ENCODE peak calls at places on chromosomes 16 and 17, in seven cellular contexts. D, E, R, O, G, K and J are unnamed samples.

GRCh38 chr17:33052856-33053255 is 61.2 kb downstream of the SPACA3 start:
- DNase-seq in D (no peak), E (peak; percentile 9), R (no peak), O (no peak), G (no peak), K (no peak), J (no peak)

GRCh38 chr16:85126731-85127662 is 14.7 kb upstream of the CIBAR2 start:
- DNase-seq in D (peak; percentile 35), E (peak; percentile 95), R (no peak), O (no peak), G (no peak), K (no peak), J (no peak)

GRCh38 chr16:4702466-4702808 is 9.1 kb downstream of the NUDT16L1 start:
- DNase-seq in D (no peak), E (no peak), R (no peak), O (no peak), G (no peak), K (no peak), J (no peak)

GRCh38 chr17:76003915-76004314 is 3.3 kb downstream of the CDK3 start:
- DNase-seq in D (no peak), E (no peak), R (no peak), O (no peak), G (no peak), K (no peak), J (no peak)

GRCh38 chr17:1617620-1618174 is 10.9 kb downstream of the SLC43A2 start:
- DNase-seq in D (peak; percentile 65), E (peak; percentile 89), R (peak; percentile 82), O (no peak), G (no peak), K (no peak), J (no peak)

GRCh38 chr16:48276102-48276501 is 28.8 kb upstream of the ABCC11 start:
- DNase-seq in D (no peak), E (peak; percentile 76), R (no peak), O (no peak), G (no peak), K (peak; percentile 19), J (no peak)

GRCh38 chr16:20675488-20676267 is 21.8 kb downstream of the ACSM1 start:
- DNase-seq in D (no peak), E (no peak), R (peak; percentile 79), O (peak; percentile 50), G (no peak), K (peak; percentile 76), J (no peak)

GRCh38 chr16:49312389-49312990 is 30.9 kb upstream of the CBLN1 start:
- DNase-seq in D (no peak), E (no peak), R (no peak), O (no peak), G (no peak), K (no peak), J (no peak)

GRCh38 chr17:10477701-10478100 is 8.3 kb upstream of the MYH4 start:
- DNase-seq in D (no peak), E (no peak), R (no peak), O (no peak), G (no peak), K (no peak), J (no peak)

GRCh38 chr16:79211581-79211980 is 389.0 kb downstream of the MAF start:
- DNase-seq in D (no peak), E (no peak), R (no peak), O (no peak), G (no peak), K (no peak), J (no peak)

GRCh38 chr16:79210629-79211028 is 389.9 kb downstream of the MAF start:
- DNase-seq in D (no peak), E (no peak), R (no peak), O (no peak), G (no peak), K (no peak), J (no peak)

GRCh38 chr16:79215289-79215688 is 385.2 kb downstream of the MAF start:
- DNase-seq in D (no peak), E (no peak), R (no peak), O (no peak), G (no peak), K (no peak), J (no peak)

GRCh38 chr16:79212114-79212791 is 388.3 kb downstream of the MAF start:
- DNase-seq in D (no peak), E (no peak), R (no peak), O (no peak), G (no peak), K (no peak), J (no peak)

GRCh38 chr16:79213214-79213613 is 387.3 kb downstream of the MAF start:
- DNase-seq in D (no peak), E (no peak), R (peak; percentile 17), O (no peak), G (no peak), K (no peak), J (no peak)
- TF ChIP-seq CTCF in D (no peak), E (no peak), R (no peak), O (no peak), G (no peak), K (no peak), J (no peak)

GRCh38 chr17:61196302-61196704 is 203.3 kb upstream of the TBX2 start:
- DNase-seq in D (no peak), E (no peak), R (no peak), O (no peak), G (no peak), K (no peak), J (no peak)
- H3K4me3 ChIP-seq in D (no peak overlapping the region), E (peak overlapping the region; percentile 29), R (no peak overlapping the region), O (no peak overlapping the region), G (no peak overlapping the region), K (no peak overlapping the region), J (no peak overlapping the region)

GRCh38 chr16:647173-647902 is 1.8 kb upstream of the WDR90 start:
- DNase-seq in D (no peak), E (no peak), R (peak; percentile 71), O (no peak), G (no peak), K (no peak), J (no peak)

GRCh38 chr16:649646-650045 is 481 bp downstream of the WDR90 start:
- DNase-seq in D (no peak), E (no peak), R (no peak), O (no peak), G (no peak), K (no peak), J (no peak)

GRCh38 chr16:646679-647172 is 2.4 kb upstream of the WDR90 start:
- DNase-seq in D (no peak), E (no peak), R (no peak), O (no peak), G (no peak), K (no peak), J (no peak)

GRCh38 chr16:648071-648785 is 937 bp upstream of the WDR90 start:
- DNase-seq in D (no peak), E (no peak), R (peak; percentile 90), O (no peak), G (no peak), K (peak; percentile 38), J (peak; percentile 61)

DNA sequence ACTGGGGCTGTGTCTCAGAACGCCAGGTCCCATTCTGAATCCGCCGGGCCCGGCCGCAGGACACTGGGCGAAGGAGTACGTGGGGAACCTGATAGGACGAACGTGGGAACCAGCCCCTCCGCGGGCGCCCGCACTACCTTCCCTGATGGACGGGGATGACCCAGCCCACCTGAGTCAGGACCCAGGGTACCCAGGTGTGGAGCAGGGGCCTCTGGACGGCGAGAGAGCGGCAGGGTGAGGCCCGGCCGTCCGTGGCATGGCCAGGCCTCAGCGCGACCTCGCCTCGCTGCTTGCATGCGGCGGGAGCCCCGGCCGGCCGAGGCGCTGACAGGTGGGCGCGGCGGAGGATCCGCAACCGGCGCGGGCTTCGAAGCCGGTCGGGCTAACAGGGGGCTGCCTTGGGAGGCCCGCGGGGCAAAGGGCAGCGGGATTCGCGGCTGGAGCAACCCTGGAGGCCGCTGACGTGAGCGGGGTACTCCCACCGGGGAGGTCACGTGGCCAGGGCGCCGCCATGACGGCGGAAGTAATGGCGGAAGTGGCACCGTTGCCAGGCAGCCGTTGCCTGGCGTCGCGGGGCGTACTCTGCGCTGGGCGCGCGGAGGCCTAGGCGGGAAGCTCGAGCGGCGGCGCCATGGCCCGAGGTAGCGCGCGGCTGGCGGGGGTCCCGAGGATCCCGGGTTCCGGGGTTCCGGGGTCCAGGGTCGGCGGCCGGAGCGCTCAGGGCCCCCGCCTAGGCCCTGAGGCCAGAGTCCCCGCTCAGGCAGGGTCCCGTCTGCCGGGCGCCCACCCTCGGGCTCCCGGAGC is at the start of gene WDR90:
- DNase-seq in D (peak; percentile 57), E (peak; percentile 89), R (peak; percentile 96), O (peak; percentile 93), G (peak; percentile 92), K (peak; percentile 91), J (peak; percentile 91)
- TF ChIP-seq CTCF in D (no peak), E (no peak), R (no peak), O (no peak), G (no peak), K (no peak), J (no peak)

GRCh38 chr17:67879662-67880061 is 54.4 kb downstream of the BPTF start:
- DNase-seq in D (no peak), E (no peak), R (no peak), O (no peak), G (no peak), K (no peak), J (no peak)

GRCh38 chr17:67884766-67885165 is 59.5 kb downstream of the BPTF start:
- DNase-seq in D (no peak), E (no peak), R (no peak), O (no peak), G (no peak), K (no peak), J (no peak)

DNA sequence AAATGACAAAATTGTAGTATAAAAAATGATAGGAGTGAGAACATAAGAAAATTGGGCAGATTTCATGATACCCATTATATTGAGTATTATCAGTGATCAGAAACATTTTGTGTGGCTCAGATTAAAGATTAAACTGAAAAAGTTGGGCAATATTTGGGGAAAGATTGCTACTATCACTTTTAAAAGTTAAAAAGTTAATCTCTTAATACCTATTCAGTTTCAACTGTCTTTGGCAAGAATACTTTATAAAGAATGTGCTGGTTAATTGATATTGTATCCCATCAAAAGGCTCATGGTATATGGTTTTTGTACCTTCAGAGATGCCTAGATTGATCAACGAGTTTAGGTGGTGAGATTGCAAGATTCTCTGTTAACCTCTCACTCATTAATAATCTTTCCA is 55.8 kb downstream of the BPTF start:
- DNase-seq in D (no peak), E (no peak), R (no peak), O (no peak), G (no peak), K (no peak), J (no peak)
- H3K4me3 ChIP-seq in D (no peak overlapping the region), E (no peak overlapping the region), R (no peak overlapping the region), O (no peak overlapping the region), G (no peak overlapping the region), K (no peak overlapping the region), J (no peak overlapping the region)